ENCODE peak calls at places on chromosomes 16 and 17, in four cellular contexts. R is neural crest cell; G is HT1080; O is effector memory CD8-positive, alpha-beta T cell. L is an unnamed sample.

GRCh38 chr17:33334703-33335102 is 41.6 kb upstream of the ASIC2 start:
- DNase-seq in G (no peak), O (no peak), R (no peak), L (no peak)

GRCh38 chr17:64964796-64965195 is 45.5 kb upstream of the LRRC37A3 start:
- DNase-seq in O (no peak), G (no peak), R (no peak), L (no peak)

GRCh38 chr17:17121162-17121561 is 78.9 kb downstream of the MPRIP start:
- DNase-seq in G (no peak), R (no peak), O (no peak), L (no peak)

GRCh38 chr17:35022536-35023063 is 40.9 kb downstream of the RFFL start:
- DNase-seq in G (peak), O (peak), R (no peak), L (peak)

GRCh38 chr17:7797976-7798375 is 36.0 kb upstream of the KDM6B start:
- DNase-seq in O (no peak), G (no peak), R (no peak), L (no peak)

GRCh38 chr16:9372934-9373890 is 281.8 kb downstream of the HAPSTR1 start:
- DNase-seq in G (no peak), O (no peak), R (no peak), L (peak)

GRCh38 chr16:11560701-11561439 is 25.8 kb downstream of the LITAF start:
- DNase-seq in O (peak), R (no peak), G (no peak), L (no peak)

GRCh38 chr17:83057793-83058477 is 21.5 kb upstream of the METRNL start:
- DNase-seq in O (no peak), G (no peak), R (no peak), L (no peak)